ENCODE peak calls at places on chromosomes 6 and 20, in six cellular contexts. I is IMR-90, V is mesenchymal stem cell, B is mesendoderm, A is trophoblast cell, T is H1. M is an unnamed sample. For H3K36me3, the result is how much of the 10 kb centered on the place peaks cover.

GRCh38 chr6:113967777-113968176 is 3.2 kb downstream of the HDAC2 start:
- DNase-seq in I (no peak), B (no peak), A (no peak), T (no peak), V (no peak), M (no peak)

GRCh38 chr20:50354690-50355592 is 155.2 kb upstream of the PTPN1 start:
- DNase-seq in T (no peak), A (peak), B (no peak), V (no peak), I (no peak), M (no peak)

GRCh38 chr6:45044510-45045252 is 283.4 kb upstream of the RUNX2 start:
- DNase-seq in I (no peak), T (no peak), A (no peak), B (no peak), V (no peak), M (no peak)

GRCh38 chr20:36238153-36238552 is 1.9 kb downstream of the AAR2 start:
- DNase-seq in B (no peak), T (no peak), I (no peak), A (no peak), V (no peak), M (no peak)

GRCh38 chr20:48846516-48847492 is 19.0 kb upstream of the PREX1 start:
- DNase-seq in A (peak), T (peak), V (no peak), B (peak), I (no peak), M (no peak)

GRCh38 chr6:166036321-166037105 is 131.1 kb downstream of the TBXT start:
- DNase-seq in A (no peak), B (no peak), I (peak), T (no peak), V (no peak), M (no peak)

GRCh38 chr6:148760568-148761531 is 14.0 kb downstream of the UST start:
- DNase-seq in B (peak), A (no peak), V (peak), I (peak), T (peak), M (peak)

GRCh38 chr20:10505320-10506226 is 70.5 kb downstream of the SLX4IP start:
- DNase-seq in V (peak), I (peak), B (no peak), A (no peak), T (no peak), M (no peak)

GRCh38 chr6:117270960-117271507 is 5.7 kb downstream of the VGLL2 start:
- DNase-seq in I (no peak), T (no peak), A (no peak), V (no peak), B (no peak), M (no peak)

GRCh38 chr6:101762851-101763250 is 369.3 kb downstream of the GRIK2 start:
- DNase-seq in A (peak), I (no peak), B (no peak), V (no peak), T (no peak), M (no peak)

GRCh38 chr20:31517373-31517772 is 3.1 kb downstream of the HM13 start:
- DNase-seq in A (peak), I (peak), B (peak), T (peak), V (peak), M (no peak)

GRCh38 chr6:96899019-96899418 is 1.3 kb upstream of the NDUFAF4 start:
- DNase-seq in B (peak), A (no peak), T (no peak), I (peak), V (peak), M (no peak)

GRCh38 chr6:30317913-30318589 is 8.7 kb upstream of the TRIM39 start:
- DNase-seq in I (no peak), T (no peak), A (no peak), V (no peak), B (no peak), M (no peak)

GRCh38 chr20:1144401-1145172 is 26.2 kb downstream of the PSMF1 start:
- DNase-seq in T (no peak), B (no peak), A (no peak), I (no peak), V (no peak), M (no peak)

GRCh38 chr6:139369068-139369467 is 5.4 kb downstream of the CITED2 start:
- DNase-seq in A (peak), V (peak), T (no peak), B (peak), I (no peak), M (peak)

GRCh38 chr6:170091000-170091638 is 199.8 kb downstream of the DLL1 start:
- DNase-seq in B (peak), T (peak), A (no peak), I (no peak), V (no peak), M (no peak)

GRCh38 chr6:115972679-115973078 is 88.0 kb downstream of the FRK start:
- DNase-seq in B (no peak), I (no peak), A (no peak), T (no peak), V (no peak), M (no peak)

GRCh38 chr6:138970856-138971425 is 17.1 kb downstream of the REPS1 start:
- DNase-seq in B (no peak), I (peak), V (peak), A (peak), T (no peak), M (no peak)

GRCh38 chr6:159837141-159837490 is 37.0 kb downstream of the PNLDC1 start:
- DNase-seq in I (no peak), T (no peak), V (no peak), A (no peak), B (no peak), M (no peak)

DNA sequence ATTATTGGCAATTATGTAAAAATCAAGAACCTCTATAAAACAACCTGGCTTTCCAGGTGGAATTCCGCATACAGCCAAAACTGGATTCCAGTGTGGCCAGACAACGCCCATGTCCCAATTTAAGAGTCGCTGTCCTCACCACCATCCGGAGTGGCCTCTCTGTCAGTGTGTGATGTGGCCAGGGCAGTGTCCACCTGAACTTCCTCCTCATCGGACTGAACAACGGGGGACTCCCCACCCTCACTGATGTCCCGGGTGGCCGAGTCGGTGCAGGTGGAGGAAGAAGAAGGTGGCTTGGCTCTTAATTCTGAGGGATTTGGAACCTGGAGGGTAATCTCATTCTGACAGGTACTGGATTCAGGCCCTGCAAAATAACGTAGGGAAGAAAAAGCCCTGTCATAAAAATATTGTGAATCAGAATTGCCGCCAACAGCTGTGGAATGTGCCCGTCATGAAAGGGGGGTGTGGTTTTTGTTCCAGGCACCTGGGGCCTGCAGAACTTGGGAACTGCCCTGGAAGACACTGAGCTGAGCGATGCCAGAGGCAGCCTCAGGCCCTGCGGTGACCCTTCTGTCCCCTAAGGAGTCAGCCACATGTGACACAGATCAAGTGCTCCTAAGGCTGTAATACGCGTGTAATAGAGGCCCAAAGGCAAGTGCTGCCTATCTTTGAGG is 139.8 kb downstream of the DTNBP1 start:
- DNase-seq in V (no peak), B (no peak), T (no peak), I (no peak), A (peak), M (no peak)
- H3K36me3 ChIP-seq in V (half or more), B (under half), T (half or more), I (under half), A (under half), M (under half)

DNA sequence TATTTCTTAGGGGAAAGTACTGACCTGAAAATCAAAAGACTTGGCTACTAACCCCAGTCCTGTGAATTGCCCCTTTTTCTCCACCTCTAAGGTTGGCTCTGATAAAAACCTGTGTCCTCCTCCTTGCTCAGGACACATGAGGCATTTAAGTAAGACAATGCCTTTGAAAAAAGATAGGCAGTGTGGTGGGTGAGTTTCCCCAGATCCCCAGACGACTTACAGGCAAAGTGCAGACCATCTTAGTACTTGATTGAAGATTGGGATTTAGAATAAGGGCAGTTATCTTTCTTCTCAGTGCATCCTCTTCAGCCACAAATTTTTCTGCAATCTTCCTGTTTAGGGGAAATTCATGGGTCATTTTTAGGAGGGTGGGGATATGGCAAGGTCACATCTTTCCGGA is 87.8 kb downstream of the KIZ start:
- DNase-seq in I (no peak), A (no peak), B (no peak), V (no peak), T (no peak), M (no peak)
- H2BK120ac ChIP-seq in I (no peak), A (no peak), B (no peak), V (no peak), T (peak), M (no peak)

GRCh38 chr20:17963114-17963897 is 5.3 kb downstream of the SNX5 start:
- DNase-seq in I (no peak), T (no peak), A (no peak), B (no peak), V (no peak), M (no peak)
- H3K36me3 ChIP-seq in I (under half), T (under half), A (under half), B (under half), V (under half), M (half or more)

GRCh38 chr20:25360631-25361286 is 29.9 kb downstream of the ABHD12 start:
- DNase-seq in I (peak), B (peak), V (peak), A (peak), T (no peak), M (no peak)
- H2BK120ac ChIP-seq in I (peak), B (no peak), V (no peak), A (peak), T (no peak), M (no peak)

GRCh38 chr20:62004614-62005013 is 61.1 kb downstream of the TAF4 start:
- DNase-seq in B (no peak), I (no peak), V (no peak), A (no peak), T (no peak), M (no peak)
- H3K36me3 ChIP-seq in B (under half), I (half or more), V (half or more), A (half or more), T (half or more), M (half or more)

GRCh38 chr6:49121970-49122369 is 341.1 kb downstream of the MMUT start:
- DNase-seq in B (no peak), I (no peak), A (no peak), V (no peak), T (no peak), M (no peak)
- H2BK120ac ChIP-seq in B (no peak), I (no peak), A (no peak), V (no peak), T (no peak), M (no peak)

GRCh38 chr6:144390202-144390601 is 105.1 kb downstream of the UTRN start:
- DNase-seq in V (no peak), B (no peak), I (no peak), T (no peak), A (no peak), M (no peak)
- H3K36me3 ChIP-seq in V (under half), B (under half), I (under half), T (under half), A (under half), M (under half)